ENCODE peak calls at places on chromosome 6, in eight cellular contexts. O is pancreas, U is lower lobe of right lung, Z is left ventricle myocardium inferior, V is OCI-LY7, J is upper lobe of right lung, S is bronchial epithelial cell, B is heart right ventricle. G is an unnamed sample.

GRCh38 chr6:89440200-89440599 is 7.2 kb downstream of the ANKRD6 start:
- DNase-seq in O (no peak), U (no peak), Z (no peak), V (no peak), J (no peak), S (no peak), B (no peak), G (no peak)

GRCh38 chr6:137746264-137746663 is 120.8 kb upstream of the TNFAIP3 start:
- DNase-seq in O (no peak), U (no peak), Z (no peak), V (no peak), J (no peak), S (no peak), B (no peak), G (no peak)

GRCh38 chr6:75409286-75409685 is 84.3 kb downstream of the FILIP1 start:
- DNase-seq in O (no peak), U (no peak), Z (no peak), V (no peak), J (no peak), S (no peak), B (no peak), G (no peak)

GRCh38 chr6:65126667-65127066 is 580.4 kb downstream of the EYS start:
- DNase-seq in O (no peak), U (no peak), Z (no peak), V (no peak), J (no peak), S (no peak), B (no peak), G (no peak)

GRCh38 chr6:112251170-112251945 is 3.0 kb downstream of the LAMA4 start:
- DNase-seq in O (no peak), U (no peak), Z (peak), V (no peak), J (no peak), S (no peak), B (peak), G (peak)

GRCh38 chr6:152372945-152373344 is 264.2 kb downstream of the SYNE1 start:
- DNase-seq in O (no peak), U (no peak), Z (no peak), V (no peak), J (no peak), S (no peak), B (no peak), G (no peak)

GRCh38 chr6:99613398-99613704 is 6.7 kb downstream of the PRDM13 start:
- DNase-seq in O (peak), U (peak), Z (no peak), V (peak), J (no peak), S (no peak), B (peak), G (no peak)

GRCh38 chr6:138555294-138555988 is 56.1 kb upstream of the NHSL1 start:
- DNase-seq in O (no peak), U (no peak), Z (no peak), V (no peak), J (no peak), S (peak), B (no peak), G (no peak)

GRCh38 chr6:108667984-108668383 is 107.3 kb downstream of the FOXO3 start:
- DNase-seq in O (no peak), U (no peak), Z (no peak), V (no peak), J (no peak), S (no peak), B (no peak), G (no peak)

DNA sequence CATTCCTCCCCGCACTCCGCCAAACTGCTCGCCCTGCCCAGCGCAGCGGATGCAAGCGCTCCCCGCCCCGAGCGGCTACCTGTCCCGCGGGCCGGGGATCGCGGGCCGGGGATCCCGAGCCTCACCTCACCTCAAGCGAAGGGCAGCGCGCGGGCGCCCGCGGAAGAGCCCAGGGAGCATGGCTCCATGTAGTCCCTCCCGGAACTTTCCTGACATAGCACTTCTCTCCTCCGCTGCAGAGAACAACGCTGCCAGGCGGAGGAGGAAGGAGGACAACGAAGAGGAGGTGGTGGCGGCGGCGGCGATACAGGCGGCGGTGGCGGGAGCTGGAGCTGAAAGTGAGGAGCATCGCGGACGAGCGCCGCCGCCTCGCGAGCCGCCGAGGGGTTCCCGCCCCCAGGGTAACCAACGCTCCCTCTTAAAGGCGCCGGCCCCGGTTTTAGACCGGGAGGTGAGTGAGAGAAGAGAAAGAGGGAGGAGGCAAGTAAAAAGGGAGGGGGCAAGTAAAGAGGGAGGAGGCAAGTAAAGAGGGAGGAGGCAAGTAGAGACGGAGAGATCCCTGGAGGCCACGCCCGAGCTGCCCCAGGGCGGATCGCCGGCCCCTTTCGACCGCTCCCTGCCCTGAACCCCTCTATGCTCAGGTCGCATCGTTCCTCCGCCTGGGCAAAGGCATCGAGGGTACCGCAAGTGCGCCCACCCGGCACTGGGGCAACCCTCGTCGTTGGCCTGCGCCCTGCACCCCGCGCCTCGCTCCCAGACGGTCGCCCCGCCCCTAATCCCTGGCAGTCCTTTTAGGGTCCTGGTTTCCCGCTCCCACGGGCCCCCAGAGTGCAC is at the start of gene GPR63:
- DNase-seq in O (peak), U (peak), Z (peak), V (peak), J (peak), S (peak), B (peak), G (peak)
- TF ChIP-seq CTCF in O (no peak), U (no peak), Z (no peak), V (no peak), J (no peak), S (no peak), B (no peak), G (no peak)

GRCh38 chr6:142883011-142883410 is 62.0 kb downstream of the HIVEP2 start:
- DNase-seq in O (no peak), U (no peak), Z (no peak), V (no peak), J (no peak), S (no peak), B (no peak), G (no peak)

GRCh38 chr6:142885182-142885867 is 59.7 kb downstream of the HIVEP2 start:
- DNase-seq in O (no peak), U (no peak), Z (no peak), V (peak), J (no peak), S (peak), B (no peak), G (peak)

GRCh38 chr6:142881771-142882170 is 63.2 kb downstream of the HIVEP2 start:
- DNase-seq in O (no peak), U (no peak), Z (no peak), V (no peak), J (no peak), S (no peak), B (no peak), G (no peak)

GRCh38 chr6:142886431-142887170 is 58.4 kb downstream of the HIVEP2 start:
- DNase-seq in O (no peak), U (no peak), Z (no peak), V (peak), J (no peak), S (peak), B (no peak), G (no peak)

DNA sequence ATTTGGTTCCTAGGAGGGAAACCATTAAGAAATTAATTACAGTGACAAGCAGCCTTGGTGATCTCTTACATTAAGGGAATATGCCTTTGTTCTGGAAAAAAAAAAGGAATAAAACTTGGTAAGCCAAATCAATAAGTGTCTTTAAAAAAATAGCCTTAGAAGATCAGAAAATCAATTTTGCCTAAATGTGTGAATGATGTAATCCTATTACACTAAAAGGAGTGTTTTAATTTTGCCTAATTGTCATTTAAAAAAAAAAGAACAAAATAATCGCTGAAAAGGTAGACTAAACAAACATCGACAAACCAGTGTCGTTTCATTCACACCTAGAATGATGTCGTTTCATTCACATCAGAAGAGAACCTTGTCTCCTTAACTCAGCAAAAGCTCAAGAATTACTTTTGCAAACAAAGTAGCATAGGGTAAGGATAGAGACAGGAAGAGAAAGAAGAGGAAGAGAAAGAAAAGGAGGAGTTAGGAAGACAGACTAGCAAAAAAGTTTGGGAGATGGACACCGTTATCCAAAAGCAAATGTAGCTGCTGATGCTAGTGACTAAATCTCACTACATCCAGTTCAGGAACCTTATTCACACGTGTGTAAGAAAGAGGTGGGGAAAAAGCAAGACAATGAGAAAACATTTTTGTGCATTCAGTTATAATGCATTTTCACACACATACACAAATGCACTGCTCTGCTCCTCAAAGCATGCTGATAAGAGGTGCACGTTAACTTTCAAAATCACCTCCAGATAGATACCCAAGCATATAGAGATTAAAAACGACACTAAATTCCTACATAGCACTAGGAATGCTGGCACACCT is 60.6 kb downstream of the HIVEP2 start:
- DNase-seq in O (no peak), U (no peak), Z (no peak), V (no peak), J (no peak), S (no peak), B (no peak), G (no peak)
- H3K4me3 ChIP-seq in O (peak), U (peak), Z (peak), V (peak), J (peak), S (no peak), B (peak), G (peak)

GRCh38 chr6:27617700-27618689 is 145.1 kb upstream of the ZNF184 start:
- DNase-seq in O (no peak), U (no peak), Z (no peak), V (no peak), J (no peak), S (peak), B (no peak), G (no peak)
- TF ChIP-seq CTCF in O (no peak), U (no peak), Z (no peak), V (no peak), J (no peak), S (no peak), B (no peak), G (no peak)

DNA sequence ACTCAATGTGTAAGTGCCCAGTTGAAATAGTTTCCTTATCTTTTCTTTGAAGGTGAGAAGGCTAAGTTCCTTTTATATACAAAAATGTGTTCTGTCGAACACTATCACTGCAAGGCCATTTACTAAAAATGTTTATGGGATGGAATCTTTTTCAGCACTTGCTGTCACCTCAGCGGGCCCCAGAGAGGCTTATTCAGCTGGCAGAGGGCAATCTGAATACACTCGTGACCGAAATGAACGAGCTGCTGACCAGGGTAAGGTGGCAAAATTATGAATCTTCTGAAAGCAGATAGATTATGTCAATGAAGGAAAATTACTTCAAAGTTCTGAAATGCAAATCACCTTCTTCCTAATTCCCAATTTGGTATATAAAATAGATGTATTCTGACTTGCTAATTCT is 340.2 kb downstream of the ARHGAP18 start:
- DNase-seq in O (no peak), U (no peak), Z (no peak), V (no peak), J (no peak), S (no peak), B (no peak), G (no peak)
- H3K4me3 ChIP-seq in O (no peak), U (no peak), Z (peak), V (no peak), J (no peak), S (no peak), B (no peak), G (no peak)

GRCh38 chr6:4162345-4162744 is 27.0 kb upstream of the ECI2 start:
- DNase-seq in O (no peak), U (no peak), Z (no peak), V (no peak), J (no peak), S (no peak), B (no peak), G (no peak)
- TF ChIP-seq CTCF in O (no peak), U (no peak), Z (no peak), V (no peak), J (no peak), S (no peak), B (no peak), G (no peak)

DNA sequence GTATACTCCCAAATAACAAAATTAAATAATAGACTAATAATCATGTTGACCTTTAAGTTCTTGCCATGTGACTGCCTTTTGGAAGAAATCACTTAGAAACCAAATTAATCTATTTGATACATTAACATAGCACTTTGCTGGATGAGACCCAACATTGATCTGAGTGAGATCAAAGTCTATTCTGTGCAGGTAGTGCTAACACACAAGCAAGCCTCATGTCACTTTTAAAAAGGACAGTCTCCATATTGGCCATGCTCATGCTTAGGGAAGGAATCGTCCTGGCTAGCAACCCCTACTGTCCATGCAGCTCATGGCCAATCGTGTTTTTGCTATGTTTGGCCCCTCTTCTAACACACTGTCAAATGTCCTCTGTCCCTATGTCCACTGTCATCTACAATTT is 35.8 kb upstream of the RNF217 start:
- DNase-seq in O (no peak), U (no peak), Z (no peak), V (no peak), J (no peak), S (no peak), B (no peak), G (no peak)
- H3K4me3 ChIP-seq in O (no peak), U (no peak), Z (no peak), V (no peak), J (no peak), S (no peak), B (no peak), G (no peak)

GRCh38 chr6:22157233-22157632 is 139.6 kb downstream of the PRL start:
- DNase-seq in O (no peak), U (no peak), Z (no peak), V (no peak), J (no peak), S (no peak), B (no peak), G (no peak)

GRCh38 chr6:22152871-22153270 is 144.0 kb downstream of the PRL start:
- DNase-seq in O (no peak), U (no peak), Z (no peak), V (no peak), J (no peak), S (no peak), B (no peak), G (no peak)

GRCh38 chr6:22149501-22150490 is 147.0 kb downstream of the PRL start:
- DNase-seq in O (no peak), U (no peak), Z (no peak), V (no peak), J (no peak), S (no peak), B (no peak), G (peak)

GRCh38 chr6:22151892-22152291 is 144.9 kb downstream of the PRL start:
- DNase-seq in O (no peak), U (no peak), Z (no peak), V (no peak), J (no peak), S (no peak), B (no peak), G (no peak)

GRCh38 chr6:22153384-22154158 is 143.3 kb downstream of the PRL start:
- DNase-seq in O (no peak), U (no peak), Z (no peak), V (no peak), J (no peak), S (no peak), B (no peak), G (peak)
- TF ChIP-seq CTCF in O (no peak), U (no peak), Z (no peak), V (no peak), J (no peak), S (no peak), B (no peak), G (no peak)

DNA sequence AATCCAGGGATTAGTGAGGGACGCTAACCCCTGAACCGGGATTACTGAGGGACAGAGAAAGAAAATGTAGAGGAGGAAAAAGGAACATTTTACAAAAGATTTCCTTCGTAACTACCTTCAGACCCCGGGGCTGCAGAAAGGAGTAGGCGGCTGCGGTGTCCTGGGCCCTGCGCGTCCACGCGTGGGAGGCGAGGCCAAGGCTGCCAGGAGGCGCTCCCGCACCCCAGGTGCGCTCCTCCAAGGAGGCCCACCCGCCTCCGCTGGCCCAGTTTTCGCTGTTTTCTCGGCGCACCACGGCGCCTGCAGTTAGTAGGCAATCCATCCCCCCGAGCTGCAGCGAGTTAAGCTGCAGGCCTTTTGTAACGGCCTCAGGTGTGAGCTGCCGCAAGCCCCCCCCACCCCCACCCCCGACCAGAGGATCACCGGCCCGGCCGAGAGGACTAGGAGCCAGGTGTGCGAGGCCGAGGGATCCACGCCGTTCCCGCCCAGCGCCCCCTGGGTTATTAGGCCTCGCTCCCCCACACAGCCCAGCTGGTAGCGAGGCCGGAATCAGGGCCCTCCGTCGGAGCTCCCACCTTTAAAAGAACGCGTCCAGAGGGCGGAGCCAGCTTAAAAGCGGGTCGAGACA is 380.3 kb upstream of the ARID1B start:
- DNase-seq in O (no peak), U (no peak), Z (no peak), V (peak), J (no peak), S (no peak), B (no peak), G (no peak)
- H3K4me3 ChIP-seq in O (no peak), U (no peak), Z (peak), V (peak), J (no peak), S (no peak), B (no peak), G (no peak)

GRCh38 chr6:1363298-1363697 is 26.1 kb upstream of the FOXF2 start:
- DNase-seq in O (no peak), U (no peak), Z (no peak), V (no peak), J (no peak), S (no peak), B (no peak), G (no peak)

GRCh38 chr6:1364791-1365190 is 24.6 kb upstream of the FOXF2 start:
- DNase-seq in O (no peak), U (no peak), Z (no peak), V (no peak), J (no peak), S (no peak), B (no peak), G (no peak)

GRCh38 chr6:1365701-1366100 is 23.7 kb upstream of the FOXF2 start:
- DNase-seq in O (no peak), U (no peak), Z (no peak), V (no peak), J (no peak), S (no peak), B (no peak), G (no peak)

GRCh38 chr6:1362643-1363042 is 26.7 kb upstream of the FOXF2 start:
- DNase-seq in O (no peak), U (no peak), Z (no peak), V (no peak), J (no peak), S (no peak), B (no peak), G (no peak)

GRCh38 chr6:1363729-1364572 is 25.4 kb upstream of the FOXF2 start:
- DNase-seq in O (no peak), U (no peak), Z (peak), V (no peak), J (no peak), S (peak), B (no peak), G (no peak)
- TF ChIP-seq CTCF in O (no peak), U (peak), Z (peak), V (peak), J (peak), S (no peak), B (no peak), G (no peak)